ENCODE peak calls at places on chromosomes 7 and 10, in ten cellular contexts. One of them, this sample, is unnamed.

GRCh38 chr10:94571528-94571927 is 25.9 kb downstream of the HELLS start:
- DNase-seq in fibroblast of the aortic adventitia: peak
- DNase-seq in tibial nerve: no peak
- DNase-seq in OCI-LY7: no peak
- DNase-seq in ovary: no peak
- DNase-seq in left ventricle myocardium inferior: no peak
- DNase-seq in Calu3: no peak
- DNase-seq in cardiac fibroblast: peak
- DNase-seq in nephron progenitor cell: no peak
- DNase-seq in mesothelial cell of epicardium: no peak
- DNase-seq in this sample: no peak

GRCh38 chr7:16801111-16801542 is 3.7 kb downstream of the AGR2 start:
- DNase-seq in OCI-LY7: peak
- DNase-seq in Calu3: no peak
- DNase-seq in tibial nerve: no peak
- DNase-seq in left ventricle myocardium inferior: no peak
- DNase-seq in nephron progenitor cell: no peak
- DNase-seq in ovary: no peak
- DNase-seq in fibroblast of the aortic adventitia: peak
- DNase-seq in cardiac fibroblast: peak
- DNase-seq in mesothelial cell of epicardium: no peak
- DNase-seq in this sample: peak

GRCh38 chr7:77935652-77936348 is 137.2 kb downstream of the PHTF2 start:
- DNase-seq in nephron progenitor cell: no peak
- DNase-seq in fibroblast of the aortic adventitia: peak
- DNase-seq in ovary: no peak
- DNase-seq in tibial nerve: no peak
- DNase-seq in Calu3: no peak
- DNase-seq in cardiac fibroblast: peak
- DNase-seq in OCI-LY7: peak
- DNase-seq in left ventricle myocardium inferior: no peak
- DNase-seq in mesothelial cell of epicardium: no peak
- DNase-seq in this sample: no peak

GRCh38 chr7:101589976-101590662 is 39.0 kb downstream of the MYL10 start:
- DNase-seq in OCI-LY7: no peak
- DNase-seq in ovary: no peak
- DNase-seq in cardiac fibroblast: no peak
- DNase-seq in nephron progenitor cell: no peak
- DNase-seq in tibial nerve: no peak
- DNase-seq in fibroblast of the aortic adventitia: no peak
- DNase-seq in Calu3: no peak
- DNase-seq in left ventricle myocardium inferior: no peak
- DNase-seq in mesothelial cell of epicardium: no peak
- DNase-seq in this sample: no peak

GRCh38 chr7:74343281-74344127 is 54.3 kb downstream of the CLIP2 start:
- DNase-seq in OCI-LY7: no peak
- DNase-seq in tibial nerve: no peak
- DNase-seq in nephron progenitor cell: no peak
- DNase-seq in mesothelial cell of epicardium: no peak
- DNase-seq in fibroblast of the aortic adventitia: peak
- DNase-seq in left ventricle myocardium inferior: no peak
- DNase-seq in ovary: no peak
- DNase-seq in cardiac fibroblast: peak
- DNase-seq in Calu3: peak
- DNase-seq in this sample: no peak

GRCh38 chr7:84083846-84084245 is 110.7 kb downstream of the SEMA3A start:
- DNase-seq in fibroblast of the aortic adventitia: no peak
- DNase-seq in Calu3: no peak
- DNase-seq in left ventricle myocardium inferior: no peak
- DNase-seq in nephron progenitor cell: no peak
- DNase-seq in ovary: no peak
- DNase-seq in tibial nerve: no peak
- DNase-seq in cardiac fibroblast: no peak
- DNase-seq in OCI-LY7: no peak
- DNase-seq in mesothelial cell of epicardium: no peak
- DNase-seq in this sample: no peak

GRCh38 chr7:132311747-132312146 is 264.5 kb downstream of the PLXNA4 start:
- DNase-seq in OCI-LY7: no peak
- DNase-seq in ovary: no peak
- DNase-seq in left ventricle myocardium inferior: no peak
- DNase-seq in fibroblast of the aortic adventitia: no peak
- DNase-seq in mesothelial cell of epicardium: no peak
- DNase-seq in cardiac fibroblast: no peak
- DNase-seq in nephron progenitor cell: no peak
- DNase-seq in Calu3: no peak
- DNase-seq in tibial nerve: no peak
- DNase-seq in this sample: no peak

GRCh38 chr7:44622342-44623151 is 16.1 kb downstream of the OGDH start:
- DNase-seq in OCI-LY7: no peak
- DNase-seq in ovary: no peak
- DNase-seq in mesothelial cell of epicardium: no peak
- DNase-seq in cardiac fibroblast: peak
- DNase-seq in left ventricle myocardium inferior: no peak
- DNase-seq in fibroblast of the aortic adventitia: no peak
- DNase-seq in Calu3: no peak
- DNase-seq in nephron progenitor cell: no peak
- DNase-seq in tibial nerve: no peak
- DNase-seq in this sample: no peak

GRCh38 chr10:42962120-42962901 is 114.6 kb upstream of the RET start:
- DNase-seq in mesothelial cell of epicardium: peak
- DNase-seq in ovary: no peak
- DNase-seq in fibroblast of the aortic adventitia: no peak
- DNase-seq in cardiac fibroblast: no peak
- DNase-seq in tibial nerve: peak
- DNase-seq in nephron progenitor cell: no peak
- DNase-seq in OCI-LY7: no peak
- DNase-seq in Calu3: no peak
- DNase-seq in left ventricle myocardium inferior: peak
- DNase-seq in this sample: no peak

GRCh38 chr7:42192851-42193456 is 44.1 kb downstream of the GLI3 start:
- DNase-seq in mesothelial cell of epicardium: no peak
- DNase-seq in Calu3: no peak
- DNase-seq in OCI-LY7: no peak
- DNase-seq in fibroblast of the aortic adventitia: no peak
- DNase-seq in tibial nerve: no peak
- DNase-seq in cardiac fibroblast: peak
- DNase-seq in left ventricle myocardium inferior: no peak
- DNase-seq in nephron progenitor cell: peak
- DNase-seq in ovary: no peak
- DNase-seq in this sample: no peak

GRCh38 chr10:101892782-101893391 is 49.3 kb upstream of the KCNIP2 start:
- DNase-seq in nephron progenitor cell: no peak
- DNase-seq in OCI-LY7: no peak
- DNase-seq in ovary: no peak
- DNase-seq in tibial nerve: no peak
- DNase-seq in fibroblast of the aortic adventitia: no peak
- DNase-seq in cardiac fibroblast: no peak
- DNase-seq in left ventricle myocardium inferior: no peak
- DNase-seq in Calu3: no peak
- DNase-seq in mesothelial cell of epicardium: no peak
- DNase-seq in this sample: no peak

GRCh38 chr10:131786756-131787605 is 113.8 kb upstream of the PPP2R2D start:
- DNase-seq in ovary: peak
- DNase-seq in OCI-LY7: peak
- DNase-seq in cardiac fibroblast: peak
- DNase-seq in fibroblast of the aortic adventitia: peak
- DNase-seq in left ventricle myocardium inferior: no peak
- DNase-seq in Calu3: peak
- DNase-seq in mesothelial cell of epicardium: no peak
- DNase-seq in tibial nerve: no peak
- DNase-seq in nephron progenitor cell: peak
- DNase-seq in this sample: no peak

GRCh38 chr10:23345861-23346260 is 1.3 kb upstream of the C10orf67 start:
- DNase-seq in cardiac fibroblast: peak
- DNase-seq in mesothelial cell of epicardium: no peak
- DNase-seq in left ventricle myocardium inferior: no peak
- DNase-seq in fibroblast of the aortic adventitia: peak
- DNase-seq in nephron progenitor cell: no peak
- DNase-seq in ovary: no peak
- DNase-seq in tibial nerve: no peak
- DNase-seq in Calu3: peak
- DNase-seq in OCI-LY7: no peak
- DNase-seq in this sample: no peak

GRCh38 chr10:35218339-35218955 is 91.8 kb downstream of the CREM start:
- DNase-seq in ovary: peak
- DNase-seq in mesothelial cell of epicardium: peak
- DNase-seq in tibial nerve: peak
- DNase-seq in fibroblast of the aortic adventitia: peak
- DNase-seq in cardiac fibroblast: peak
- DNase-seq in Calu3: peak
- DNase-seq in nephron progenitor cell: peak
- DNase-seq in left ventricle myocardium inferior: peak
- DNase-seq in OCI-LY7: peak
- DNase-seq in this sample: no peak

GRCh38 chr10:35216303-35216905 is 89.8 kb downstream of the CREM start:
- DNase-seq in OCI-LY7: no peak
- DNase-seq in mesothelial cell of epicardium: no peak
- DNase-seq in nephron progenitor cell: no peak
- DNase-seq in cardiac fibroblast: peak
- DNase-seq in Calu3: no peak
- DNase-seq in tibial nerve: no peak
- DNase-seq in ovary: no peak
- DNase-seq in fibroblast of the aortic adventitia: no peak
- DNase-seq in left ventricle myocardium inferior: peak
- DNase-seq in this sample: no peak

GRCh38 chr10:35219292-35219691 is 92.6 kb downstream of the CREM start:
- DNase-seq in OCI-LY7: no peak
- DNase-seq in ovary: no peak
- DNase-seq in nephron progenitor cell: no peak
- DNase-seq in tibial nerve: no peak
- DNase-seq in left ventricle myocardium inferior: no peak
- DNase-seq in Calu3: no peak
- DNase-seq in cardiac fibroblast: no peak
- DNase-seq in mesothelial cell of epicardium: no peak
- DNase-seq in fibroblast of the aortic adventitia: no peak
- DNase-seq in this sample: no peak

GRCh38 chr10:35215107-35215506 is 88.5 kb downstream of the CREM start:
- DNase-seq in tibial nerve: no peak
- DNase-seq in nephron progenitor cell: no peak
- DNase-seq in cardiac fibroblast: no peak
- DNase-seq in OCI-LY7: no peak
- DNase-seq in left ventricle myocardium inferior: no peak
- DNase-seq in fibroblast of the aortic adventitia: no peak
- DNase-seq in Calu3: no peak
- DNase-seq in mesothelial cell of epicardium: no peak
- DNase-seq in ovary: no peak
- DNase-seq in this sample: no peak

GRCh38 chr10:35217458-35217857 is 90.8 kb downstream of the CREM start:
- DNase-seq in fibroblast of the aortic adventitia: no peak
- DNase-seq in cardiac fibroblast: peak
- DNase-seq in OCI-LY7: no peak
- DNase-seq in nephron progenitor cell: no peak
- DNase-seq in Calu3: no peak
- DNase-seq in left ventricle myocardium inferior: no peak
- DNase-seq in mesothelial cell of epicardium: no peak
- DNase-seq in ovary: no peak
- DNase-seq in tibial nerve: no peak
- DNase-seq in this sample: no peak
- TF ChIP-seq CTCF in fibroblast of the aortic adventitia: no peak
- TF ChIP-seq CTCF in cardiac fibroblast: no peak
- TF ChIP-seq CTCF in OCI-LY7: no peak
- TF ChIP-seq CTCF in nephron progenitor cell: no peak
- TF ChIP-seq CTCF in Calu3: no peak
- TF ChIP-seq CTCF in left ventricle myocardium inferior: no peak
- TF ChIP-seq CTCF in mesothelial cell of epicardium: no peak
- TF ChIP-seq CTCF in ovary: no peak
- TF ChIP-seq CTCF in tibial nerve: no peak
- TF ChIP-seq CTCF in this sample: no peak

DNA sequence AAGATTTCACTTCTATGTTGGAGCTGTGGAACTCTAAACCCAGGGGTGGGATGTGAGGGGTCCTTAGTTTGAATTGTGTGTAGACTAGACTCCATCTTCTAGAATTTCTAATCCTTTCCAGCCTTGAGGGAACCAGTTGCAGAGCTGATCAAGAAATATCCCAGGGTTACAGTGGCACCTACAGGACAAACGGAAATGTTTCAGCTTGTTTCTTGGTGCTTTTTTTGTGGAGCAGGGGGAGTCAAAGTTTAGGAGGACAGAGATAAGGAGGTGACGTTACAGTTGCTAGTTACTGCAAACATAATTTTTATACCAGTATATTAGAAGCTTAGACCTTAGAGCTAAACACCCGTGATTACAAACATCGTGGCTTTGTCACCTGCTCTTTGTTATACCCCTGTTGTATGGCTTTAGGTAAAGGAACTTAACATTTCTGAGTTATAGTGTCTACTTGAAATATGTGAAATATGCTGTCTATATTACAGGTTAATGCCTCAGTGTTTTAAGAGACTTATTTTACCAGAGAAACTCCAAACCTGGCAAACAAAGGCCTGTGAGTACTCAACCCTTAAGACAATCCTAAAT is 84.5 kb upstream of the DYNC1I1 start:
- DNase-seq in cardiac fibroblast: peak
- DNase-seq in Calu3: peak
- DNase-seq in tibial nerve: no peak
- DNase-seq in nephron progenitor cell: peak
- DNase-seq in ovary: no peak
- DNase-seq in left ventricle myocardium inferior: no peak
- DNase-seq in fibroblast of the aortic adventitia: peak
- DNase-seq in mesothelial cell of epicardium: no peak
- DNase-seq in OCI-LY7: peak
- DNase-seq in this sample: no peak
- TF ChIP-seq CTCF in cardiac fibroblast: peak
- TF ChIP-seq CTCF in Calu3: no peak
- TF ChIP-seq CTCF in tibial nerve: peak
- TF ChIP-seq CTCF in nephron progenitor cell: peak
- TF ChIP-seq CTCF in ovary: no peak
- TF ChIP-seq CTCF in left ventricle myocardium inferior: peak
- TF ChIP-seq CTCF in fibroblast of the aortic adventitia: peak
- TF ChIP-seq CTCF in mesothelial cell of epicardium: peak
- TF ChIP-seq CTCF in OCI-LY7: peak
- TF ChIP-seq CTCF in this sample: peak

GRCh38 chr10:62818426-62819011 is 2.4 kb upstream of the EGR2 start:
- DNase-seq in ovary: no peak
- DNase-seq in OCI-LY7: no peak
- DNase-seq in tibial nerve: no peak
- DNase-seq in left ventricle myocardium inferior: no peak
- DNase-seq in fibroblast of the aortic adventitia: no peak
- DNase-seq in Calu3: peak
- DNase-seq in cardiac fibroblast: peak
- DNase-seq in mesothelial cell of epicardium: no peak
- DNase-seq in nephron progenitor cell: peak
- DNase-seq in this sample: no peak
- TF ChIP-seq CTCF in ovary: no peak
- TF ChIP-seq CTCF in OCI-LY7: no peak
- TF ChIP-seq CTCF in tibial nerve: peak
- TF ChIP-seq CTCF in left ventricle myocardium inferior: no peak
- TF ChIP-seq CTCF in fibroblast of the aortic adventitia: no peak
- TF ChIP-seq CTCF in Calu3: no peak
- TF ChIP-seq CTCF in cardiac fibroblast: no peak
- TF ChIP-seq CTCF in mesothelial cell of epicardium: no peak
- TF ChIP-seq CTCF in nephron progenitor cell: no peak
- TF ChIP-seq CTCF in this sample: no peak

GRCh38 chr7:93245525-93246432 is 13.6 kb downstream of the VPS50 start:
- DNase-seq in cardiac fibroblast: peak
- DNase-seq in left ventricle myocardium inferior: no peak
- DNase-seq in fibroblast of the aortic adventitia: peak
- DNase-seq in tibial nerve: no peak
- DNase-seq in nephron progenitor cell: no peak
- DNase-seq in OCI-LY7: peak
- DNase-seq in mesothelial cell of epicardium: no peak
- DNase-seq in Calu3: no peak
- DNase-seq in ovary: no peak
- DNase-seq in this sample: no peak
- TF ChIP-seq CTCF in cardiac fibroblast: peak
- TF ChIP-seq CTCF in left ventricle myocardium inferior: peak
- TF ChIP-seq CTCF in fibroblast of the aortic adventitia: peak
- TF ChIP-seq CTCF in tibial nerve: peak
- TF ChIP-seq CTCF in nephron progenitor cell: peak
- TF ChIP-seq CTCF in OCI-LY7: peak
- TF ChIP-seq CTCF in mesothelial cell of epicardium: peak
- TF ChIP-seq CTCF in Calu3: peak
- TF ChIP-seq CTCF in ovary: peak
- TF ChIP-seq CTCF in this sample: peak